ENCODE peak calls at places on chromosomes 7 and 10, in ten cellular contexts. C, G, N, S, F, R, Z, U, O and Y are unnamed samples.

GRCh38 chr10:11225935-11226334 is 208.3 kb downstream of the CELF2 start:
- DNase-seq in S (peak), U (no peak), G (no peak), O (no peak), Z (peak), F (no peak), N (no peak), C (no peak), R (peak), Y (no peak)

GRCh38 chr10:3525832-3526449 is 259.1 kb downstream of the KLF6 start:
- DNase-seq in Z (no peak), S (no peak), F (no peak), O (peak), G (peak), C (peak), N (no peak), U (peak), R (no peak), Y (peak)

GRCh38 chr10:85557077-85557476 is 809.5 kb downstream of the GRID1 start:
- DNase-seq in G (no peak), R (no peak), N (no peak), U (peak), C (no peak), F (no peak), Z (no peak), O (peak), S (no peak), Y (no peak)

GRCh38 chr10:77189056-77189455 is 448.6 kb downstream of the KCNMA1 start:
- DNase-seq in S (no peak), F (no peak), C (no peak), R (no peak), Z (no peak), U (no peak), G (no peak), O (no peak), N (no peak), Y (no peak)

GRCh38 chr7:139720705-139721231 is 57.0 kb downstream of the HIPK2 start:
- DNase-seq in C (no peak), U (peak), O (no peak), S (peak), R (no peak), N (no peak), G (no peak), F (no peak), Z (no peak), Y (no peak)

GRCh38 chr7:83038787-83039186 is 123.9 kb downstream of the PCLO start:
- DNase-seq in O (no peak), F (no peak), U (peak), G (no peak), S (no peak), N (no peak), R (no peak), Z (no peak), C (no peak), Y (no peak)

GRCh38 chr10:99880071-99880835 is 97.8 kb downstream of the ABCC2 start:
- DNase-seq in F (no peak), S (no peak), Z (no peak), C (no peak), U (no peak), R (no peak), O (no peak), N (no peak), G (no peak), Y (no peak)

GRCh38 chr10:133198206-133198605 is 31.8 kb upstream of the UTF1 start:
- DNase-seq in O (no peak), G (no peak), N (no peak), C (no peak), Z (no peak), U (no peak), R (no peak), S (no peak), F (no peak), Y (no peak)

GRCh38 chr10:5376450-5376849 is 11.7 kb downstream of the UCN3 start:
- DNase-seq in G (no peak), U (peak), R (no peak), F (peak), Z (no peak), N (no peak), O (no peak), C (no peak), S (no peak), Y (no peak)

GRCh38 chr10:76675951-76676587 is 961.5 kb downstream of the KCNMA1 start:
- DNase-seq in N (no peak), S (no peak), R (no peak), Z (peak), U (peak), F (no peak), O (no peak), G (peak), C (no peak), Y (no peak)

GRCh38 chr7:20030417-20030816 is 186.8 kb downstream of the MACC1 start:
- DNase-seq in O (no peak), R (no peak), F (no peak), G (no peak), U (no peak), S (no peak), N (no peak), Z (no peak), C (no peak), Y (no peak)

GRCh38 chr7:7982904-7983303 is 14.3 kb downstream of the GLCCI1 start:
- DNase-seq in O (no peak), R (no peak), S (no peak), U (no peak), Z (no peak), F (no peak), C (no peak), N (no peak), G (no peak), Y (no peak)

GRCh38 chr10:46557319-46558140 is 1.1 kb upstream of the GPRIN2 start:
- DNase-seq in F (peak), Z (peak), O (no peak), U (no peak), N (no peak), S (no peak), G (no peak), R (no peak), C (no peak), Y (no peak)

GRCh38 chr7:130118294-130118693 is 48.0 kb downstream of the KLHDC10 start:
- DNase-seq in F (no peak), C (no peak), G (no peak), N (no peak), O (no peak), U (no peak), S (no peak), Z (no peak), R (no peak), Y (no peak)

GRCh38 chr7:22572937-22573336 is 72.9 kb upstream of the STEAP1B start:
- DNase-seq in U (peak), Z (no peak), C (no peak), G (peak), F (no peak), N (no peak), O (peak), R (no peak), S (no peak), Y (no peak)

GRCh38 chr10:35379226-35380137 is 43.2 kb downstream of the CCNY start:
- DNase-seq in N (no peak), F (no peak), Z (peak), R (no peak), G (no peak), O (no peak), C (no peak), S (peak), U (no peak), Y (no peak)

GRCh38 chr7:43758029-43758860 is at the start of gene BLVRA:
- DNase-seq in O (no peak), S (peak), R (peak), N (peak), C (no peak), U (peak), G (no peak), F (peak), Z (peak), Y (no peak)

GRCh38 chr7:45221896-45222604 is 64.5 kb downstream of the RAMP3 start:
- DNase-seq in O (no peak), U (no peak), C (no peak), F (no peak), N (no peak), S (no peak), R (no peak), G (no peak), Z (no peak), Y (no peak)